ENCODE peak calls at places on chromosomes 16 and 17, in five cellular contexts. E is HCT116, T is K562, I is SK-N-SH, L is HepG2. A is an unnamed sample. For H3K4me1, the result is how much of the 10 kb centered on the place peaks cover.

GRCh38 chr17:64051153-64051552 is 30.7 kb upstream of the ICAM2 start:
- DNase-seq in E (no peak), T (no peak), I (no peak), L (no peak), A (no peak)

GRCh38 chr17:32805029-32805976 is 71.6 kb downstream of the MYO1D start:
- DNase-seq in E (no peak), L (no peak), I (no peak), T (no peak), A (no peak)

GRCh38 chr16:19960183-19960582 is 75.5 kb upstream of the GPRC5B start:
- DNase-seq in T (no peak), E (no peak), I (no peak), L (no peak), A (no peak)

GRCh38 chr16:86723699-86724098 is 145.3 kb downstream of the FOXL1 start:
- DNase-seq in E (peak), I (no peak), T (peak), L (no peak), A (no peak)

GRCh38 chr17:82490512-82491195 is 28.9 kb upstream of the FOXK2 start:
- DNase-seq in E (no peak), L (no peak), I (no peak), T (no peak), A (no peak)

GRCh38 chr16:84150926-84151325 is 5.8 kb downstream of the DNAAF1 start:
- DNase-seq in T (no peak), E (no peak), L (no peak), I (no peak), A (no peak)

GRCh38 chr16:1784977-1785845 is 2.5 kb downstream of the NUBP2 start:
- DNase-seq in E (no peak), L (no peak), T (no peak), I (no peak), A (no peak)

GRCh38 chr16:1206326-1206725 is 18.7 kb downstream of the TPSG1 start:
- DNase-seq in I (no peak), T (no peak), L (peak), E (no peak), A (no peak)

GRCh38 chr16:67845291-67846062 is 1.3 kb upstream of the NUTF2 start:
- DNase-seq in I (no peak), T (no peak), L (no peak), E (no peak), A (no peak)

GRCh38 chr17:20896153-20896649 is 146.6 kb downstream of the USP22 start:
- DNase-seq in L (no peak), E (no peak), I (no peak), T (no peak), A (no peak)

GRCh38 chr16:10984509-10984908 is 40.1 kb downstream of the CLEC16A start:
- DNase-seq in L (no peak), I (no peak), E (no peak), T (no peak), A (no peak)

DNA sequence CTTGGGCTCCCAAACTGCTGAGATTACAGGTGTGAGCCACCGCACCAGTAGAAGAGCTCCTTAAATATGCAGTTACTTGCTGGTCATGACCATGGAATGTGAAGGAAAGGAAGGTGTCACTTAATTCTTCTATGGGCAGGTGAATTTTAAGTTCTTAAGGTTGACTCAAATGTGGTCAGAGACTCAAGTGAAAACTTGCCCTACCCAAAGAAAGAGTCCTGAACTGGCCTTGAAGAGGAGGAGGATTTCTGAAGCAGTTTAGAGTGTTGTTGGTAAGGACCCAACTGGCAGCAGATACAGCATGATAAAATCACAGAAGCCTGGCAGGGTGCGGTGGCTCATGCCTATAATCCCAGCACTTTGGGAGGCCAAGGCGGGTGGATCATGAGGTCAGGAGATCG is 29.4 kb downstream of the CHD9 start:
- DNase-seq in T (no peak), L (no peak), I (no peak), E (no peak), A (no peak)
- H3K4me1 ChIP-seq in T (under half), L (under half), I (half or more), E (under half), A (under half)

DNA sequence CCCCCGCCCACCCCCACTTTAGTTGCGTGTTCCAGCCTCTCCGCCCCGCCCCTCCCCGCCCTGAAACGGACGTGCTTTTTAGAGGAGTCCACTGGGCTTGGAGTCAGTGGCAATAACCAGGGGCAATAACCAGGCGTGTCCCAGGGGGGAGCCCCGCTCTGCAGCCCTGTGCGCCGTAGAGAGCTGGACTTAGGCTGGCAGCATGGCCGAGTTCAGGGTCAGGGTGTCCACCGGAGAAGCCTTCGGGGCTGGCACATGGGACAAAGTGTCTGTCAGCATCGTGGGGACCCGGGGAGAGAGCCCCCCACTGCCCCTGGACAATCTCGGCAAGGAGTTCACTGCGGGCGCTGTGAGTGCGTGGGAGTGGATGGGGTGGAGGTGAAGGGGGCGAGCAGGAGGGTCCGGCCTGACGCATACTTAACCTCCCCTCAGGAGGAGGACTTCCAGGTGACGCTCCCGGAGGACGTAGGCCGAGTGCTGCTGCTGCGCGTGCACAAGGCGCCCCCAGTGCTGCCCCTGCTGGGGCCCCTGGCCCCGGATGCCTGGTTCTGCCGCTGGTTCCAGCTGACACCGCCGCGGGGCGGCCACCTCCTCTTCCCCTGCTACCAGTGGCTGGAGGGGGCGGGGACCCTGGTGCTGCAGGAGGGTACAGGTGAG is at the start of gene ALOX15B:
- DNase-seq in L (no peak), E (no peak), T (no peak), I (no peak), A (no peak)
- H3K4me3 ChIP-seq in L (no peak), E (no peak), T (no peak), I (no peak), A (no peak)

GRCh38 chr17:80212962-80213650 is 7.0 kb downstream of the SGSH start:
- DNase-seq in E (no peak), I (no peak), T (no peak), L (no peak), A (no peak)
- TF ChIP-seq YY1 in E (no peak), I (no peak), T (no peak), L (no peak), A (no peak)

DNA sequence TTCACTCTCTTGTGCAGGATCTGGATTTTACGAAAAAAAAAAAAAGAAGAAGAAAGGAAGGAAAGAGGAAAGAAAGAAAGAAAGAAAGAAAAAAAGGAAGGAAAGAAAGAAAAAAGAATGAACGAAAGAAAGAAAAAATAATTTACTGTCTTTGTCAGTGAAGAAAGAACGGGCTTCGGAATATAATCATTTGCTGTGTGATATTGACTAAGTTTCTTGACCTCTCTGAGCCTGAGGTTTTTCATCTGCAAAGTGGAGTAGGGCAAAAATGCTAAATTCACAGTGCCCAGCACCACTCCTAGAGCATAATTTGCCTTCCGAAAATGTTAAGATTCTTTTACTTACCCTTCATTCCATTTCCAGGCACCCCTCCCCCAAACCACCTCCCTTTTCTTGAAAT is 333 bp upstream of the CCR10 start:
- DNase-seq in I (no peak), T (no peak), E (no peak), L (no peak), A (no peak)
- H3K4me1 ChIP-seq in I (under half), T (half or more), E (under half), L (under half), A (under half)

DNA sequence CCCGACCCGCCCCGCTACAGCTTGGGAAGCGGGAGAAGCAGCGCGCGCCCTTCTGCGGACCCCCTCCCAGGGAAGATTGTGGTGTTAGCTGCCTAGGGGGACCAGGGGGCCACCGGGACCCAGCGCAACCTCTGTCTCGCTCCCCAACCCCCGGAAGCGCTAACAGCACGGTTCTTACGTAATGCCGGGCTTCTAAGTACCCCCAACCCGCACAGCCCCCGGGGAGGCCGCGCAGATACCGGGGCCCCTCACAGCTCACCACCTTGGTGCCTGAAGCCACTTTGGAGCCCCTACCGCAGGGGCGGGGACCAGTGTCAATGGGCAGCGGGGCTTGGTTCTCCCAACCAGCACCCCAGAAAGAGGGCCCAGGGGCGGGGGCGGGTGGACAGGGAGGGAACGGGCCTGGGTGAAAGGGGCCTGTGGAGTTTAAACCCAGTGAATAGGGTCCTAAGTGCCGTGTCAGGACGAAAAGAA is 348 bp downstream of the MPP2 start:
- DNase-seq in L (no peak), E (no peak), I (no peak), T (peak), A (no peak)
- H3K4me3 ChIP-seq in L (peak), E (peak), I (peak), T (peak), A (peak)

DNA sequence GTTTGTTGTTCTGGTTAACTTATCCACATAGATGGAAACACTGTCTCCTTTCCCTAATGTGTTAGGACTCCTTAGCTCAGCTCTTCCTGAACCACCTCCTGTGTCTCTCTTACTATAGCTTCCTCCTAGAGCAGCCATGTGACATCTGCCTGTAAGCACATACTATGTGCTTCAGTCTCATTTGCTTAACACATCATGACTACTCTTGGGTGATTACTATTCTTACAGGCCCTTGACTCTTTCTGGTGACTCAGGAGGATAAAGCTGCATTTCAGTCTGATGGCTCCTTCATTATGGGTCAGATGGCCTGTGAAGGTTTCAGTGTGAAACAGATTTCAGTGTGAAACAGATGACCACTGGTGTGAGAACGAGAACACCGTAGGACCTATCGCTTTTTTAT is 320 bp upstream of the KRTAP4-2 start:
- DNase-seq in E (no peak), L (no peak), I (no peak), T (no peak), A (no peak)
- TF ChIP-seq YY1 in E (no peak), L (no peak), I (no peak), T (no peak), A (no peak)

DNA sequence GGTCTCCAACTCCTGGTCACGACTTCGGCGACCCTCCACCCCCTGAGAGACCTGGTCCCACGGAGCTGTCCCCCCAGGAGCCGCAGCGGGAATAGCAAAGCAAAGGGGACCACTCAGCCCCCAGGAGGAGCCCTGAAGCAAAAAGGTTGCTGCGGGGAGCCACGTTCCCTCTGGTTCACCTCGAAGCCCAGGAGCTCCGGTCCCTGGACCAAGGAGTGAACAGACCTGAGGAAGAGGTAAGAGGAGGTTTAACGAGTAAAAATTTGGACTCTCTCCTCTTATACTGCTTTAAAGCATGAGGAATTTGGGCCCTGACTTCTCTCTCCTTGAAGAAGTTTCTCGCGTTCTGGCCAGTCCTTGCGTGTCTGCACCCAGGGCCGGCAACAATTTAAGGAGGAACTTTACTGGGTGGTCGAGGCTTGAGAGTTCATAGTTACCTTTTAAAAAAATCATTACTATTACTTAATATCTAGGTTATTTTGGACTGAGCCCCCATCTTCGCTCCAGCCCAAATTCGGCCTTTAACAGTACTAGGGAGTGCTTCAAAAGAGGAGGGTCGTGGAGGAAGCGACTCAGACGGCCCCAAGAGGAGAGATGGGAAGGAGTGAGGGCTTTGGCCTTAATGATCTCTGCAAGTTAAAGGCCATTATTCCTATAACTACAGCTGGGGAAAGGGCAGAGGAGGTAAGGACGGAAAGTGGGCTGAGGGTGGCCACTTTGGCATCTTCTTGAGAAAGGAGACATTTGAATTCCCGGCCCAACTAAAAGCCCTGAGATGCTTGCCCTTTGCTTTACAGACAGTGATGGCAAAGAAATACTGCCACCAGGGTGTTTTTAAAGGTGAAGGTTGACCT is 16.9 kb upstream of the HOXB9 start:
- DNase-seq in I (no peak), L (no peak), T (no peak), E (no peak), A (no peak)
- H3K4me1 ChIP-seq in I (under half), L (under half), T (under half), E (under half), A (under half)

A was measured in NT2/D1.